ENCODE peak calls at places on chromosomes 16 and 17, in eight cellular contexts. One of them, this sample, is unnamed.

GRCh38 chr16:21265104-21265825 is 12.8 kb downstream of the CRYM start:
- DNase-seq in neural progenitor cell: no peak
- DNase-seq in D341Med: no peak
- DNase-seq in stimulated activated CD8-positive, alpha-beta memory T cell treated with anti-CD3 and anti-CD28 coated beads, Interleukin-4, amount 100 ng/mL, for 1 hour: no peak
- DNase-seq in kidney tubule cell: peak; percentile 86
- DNase-seq in kidney glomerular epithelial cell: peak; percentile 49
- DNase-seq in activated T-helper 9 cell treated with anti-CD3 and anti-CD28 coated beads, Interleukin-2, amount 50 U/mL, for 16 hours: no peak
- DNase-seq in amniotic stem cell: no peak
- DNase-seq in this sample: peak; percentile 91

GRCh38 chr17:47821424-47822379 is at the start of gene OSBPL7:
- DNase-seq in neural progenitor cell: peak; percentile 79
- DNase-seq in D341Med: peak; percentile 94
- DNase-seq in stimulated activated CD8-positive, alpha-beta memory T cell treated with anti-CD3 and anti-CD28 coated beads, Interleukin-4, amount 100 ng/mL, for 1 hour: peak; percentile 67
- DNase-seq in kidney tubule cell: peak; percentile 92
- DNase-seq in kidney glomerular epithelial cell: peak; percentile 87
- DNase-seq in activated T-helper 9 cell treated with anti-CD3 and anti-CD28 coated beads, Interleukin-2, amount 50 U/mL, for 16 hours: peak; percentile 57
- DNase-seq in amniotic stem cell: peak; percentile 63
- DNase-seq in this sample: peak; percentile 93

GRCh38 chr17:64687959-64688358 is 25.9 kb upstream of the SMURF2 start:
- DNase-seq in neural progenitor cell: no peak
- DNase-seq in D341Med: no peak
- DNase-seq in stimulated activated CD8-positive, alpha-beta memory T cell treated with anti-CD3 and anti-CD28 coated beads, Interleukin-4, amount 100 ng/mL, for 1 hour: no peak
- DNase-seq in kidney tubule cell: peak; percentile 64
- DNase-seq in kidney glomerular epithelial cell: no peak
- DNase-seq in activated T-helper 9 cell treated with anti-CD3 and anti-CD28 coated beads, Interleukin-2, amount 50 U/mL, for 16 hours: no peak
- DNase-seq in amniotic stem cell: no peak
- DNase-seq in this sample: no peak

GRCh38 chr17:35541434-35541833 is 4.0 kb upstream of the SLFN12L start:
- DNase-seq in neural progenitor cell: no peak
- DNase-seq in D341Med: no peak
- DNase-seq in stimulated activated CD8-positive, alpha-beta memory T cell treated with anti-CD3 and anti-CD28 coated beads, Interleukin-4, amount 100 ng/mL, for 1 hour: no peak
- DNase-seq in kidney tubule cell: no peak
- DNase-seq in kidney glomerular epithelial cell: no peak
- DNase-seq in activated T-helper 9 cell treated with anti-CD3 and anti-CD28 coated beads, Interleukin-2, amount 50 U/mL, for 16 hours: no peak
- DNase-seq in amniotic stem cell: no peak
- DNase-seq in this sample: no peak

GRCh38 chr17:8818654-8819330 is 19.6 kb upstream of the MFSD6L start:
- DNase-seq in neural progenitor cell: no peak
- DNase-seq in D341Med: no peak
- DNase-seq in stimulated activated CD8-positive, alpha-beta memory T cell treated with anti-CD3 and anti-CD28 coated beads, Interleukin-4, amount 100 ng/mL, for 1 hour: no peak
- DNase-seq in kidney tubule cell: no peak
- DNase-seq in kidney glomerular epithelial cell: no peak
- DNase-seq in activated T-helper 9 cell treated with anti-CD3 and anti-CD28 coated beads, Interleukin-2, amount 50 U/mL, for 16 hours: no peak
- DNase-seq in amniotic stem cell: no peak
- DNase-seq in this sample: no peak

GRCh38 chr16:57514371-57514770 is 22.0 kb downstream of the CCDC102A start:
- DNase-seq in neural progenitor cell: no peak
- DNase-seq in D341Med: no peak
- DNase-seq in stimulated activated CD8-positive, alpha-beta memory T cell treated with anti-CD3 and anti-CD28 coated beads, Interleukin-4, amount 100 ng/mL, for 1 hour: no peak
- DNase-seq in kidney tubule cell: no peak
- DNase-seq in kidney glomerular epithelial cell: no peak
- DNase-seq in activated T-helper 9 cell treated with anti-CD3 and anti-CD28 coated beads, Interleukin-2, amount 50 U/mL, for 16 hours: no peak
- DNase-seq in amniotic stem cell: no peak
- DNase-seq in this sample: no peak

GRCh38 chr17:58002154-58002553 is 4.9 kb downstream of the SRSF1 start:
- DNase-seq in neural progenitor cell: no peak
- DNase-seq in D341Med: no peak
- DNase-seq in stimulated activated CD8-positive, alpha-beta memory T cell treated with anti-CD3 and anti-CD28 coated beads, Interleukin-4, amount 100 ng/mL, for 1 hour: no peak
- DNase-seq in kidney tubule cell: no peak
- DNase-seq in kidney glomerular epithelial cell: no peak
- DNase-seq in activated T-helper 9 cell treated with anti-CD3 and anti-CD28 coated beads, Interleukin-2, amount 50 U/mL, for 16 hours: no peak
- DNase-seq in amniotic stem cell: no peak
- DNase-seq in this sample: no peak

GRCh38 chr17:74393323-74393942 is 26.1 kb downstream of the GPR142 start:
- DNase-seq in neural progenitor cell: no peak
- DNase-seq in D341Med: no peak
- DNase-seq in stimulated activated CD8-positive, alpha-beta memory T cell treated with anti-CD3 and anti-CD28 coated beads, Interleukin-4, amount 100 ng/mL, for 1 hour: no peak
- DNase-seq in kidney tubule cell: no peak
- DNase-seq in kidney glomerular epithelial cell: no peak
- DNase-seq in activated T-helper 9 cell treated with anti-CD3 and anti-CD28 coated beads, Interleukin-2, amount 50 U/mL, for 16 hours: no peak
- DNase-seq in amniotic stem cell: no peak
- DNase-seq in this sample: no peak

GRCh38 chr16:49699718-49700117 is 156.2 kb downstream of the ZNF423 start:
- DNase-seq in neural progenitor cell: no peak
- DNase-seq in D341Med: no peak
- DNase-seq in stimulated activated CD8-positive, alpha-beta memory T cell treated with anti-CD3 and anti-CD28 coated beads, Interleukin-4, amount 100 ng/mL, for 1 hour: no peak
- DNase-seq in kidney tubule cell: no peak
- DNase-seq in kidney glomerular epithelial cell: no peak
- DNase-seq in activated T-helper 9 cell treated with anti-CD3 and anti-CD28 coated beads, Interleukin-2, amount 50 U/mL, for 16 hours: no peak
- DNase-seq in amniotic stem cell: no peak
- DNase-seq in this sample: no peak

GRCh38 chr16:58883131-58883530 is 149.0 kb upstream of the GOT2 start:
- DNase-seq in neural progenitor cell: no peak
- DNase-seq in D341Med: no peak
- DNase-seq in stimulated activated CD8-positive, alpha-beta memory T cell treated with anti-CD3 and anti-CD28 coated beads, Interleukin-4, amount 100 ng/mL, for 1 hour: no peak
- DNase-seq in kidney tubule cell: no peak
- DNase-seq in kidney glomerular epithelial cell: no peak
- DNase-seq in activated T-helper 9 cell treated with anti-CD3 and anti-CD28 coated beads, Interleukin-2, amount 50 U/mL, for 16 hours: no peak
- DNase-seq in amniotic stem cell: no peak
- DNase-seq in this sample: no peak

GRCh38 chr16:20868890-20869289 is 31.3 kb downstream of the DCUN1D3 start:
- DNase-seq in neural progenitor cell: peak; percentile 16
- DNase-seq in D341Med: no peak
- DNase-seq in stimulated activated CD8-positive, alpha-beta memory T cell treated with anti-CD3 and anti-CD28 coated beads, Interleukin-4, amount 100 ng/mL, for 1 hour: no peak
- DNase-seq in kidney tubule cell: peak; percentile 47
- DNase-seq in kidney glomerular epithelial cell: no peak
- DNase-seq in activated T-helper 9 cell treated with anti-CD3 and anti-CD28 coated beads, Interleukin-2, amount 50 U/mL, for 16 hours: no peak
- DNase-seq in amniotic stem cell: no peak
- DNase-seq in this sample: peak; percentile 55

GRCh38 chr16:67301080-67301757 is 21.9 kb downstream of the PLEKHG4 start:
- DNase-seq in neural progenitor cell: no peak
- DNase-seq in D341Med: no peak
- DNase-seq in stimulated activated CD8-positive, alpha-beta memory T cell treated with anti-CD3 and anti-CD28 coated beads, Interleukin-4, amount 100 ng/mL, for 1 hour: no peak
- DNase-seq in kidney tubule cell: no peak
- DNase-seq in kidney glomerular epithelial cell: no peak
- DNase-seq in activated T-helper 9 cell treated with anti-CD3 and anti-CD28 coated beads, Interleukin-2, amount 50 U/mL, for 16 hours: no peak
- DNase-seq in amniotic stem cell: no peak
- DNase-seq in this sample: no peak

GRCh38 chr16:6682142-6682811 is 650.4 kb upstream of the RBFOX1 start:
- DNase-seq in neural progenitor cell: peak; percentile 82
- DNase-seq in D341Med: peak; percentile 68
- DNase-seq in stimulated activated CD8-positive, alpha-beta memory T cell treated with anti-CD3 and anti-CD28 coated beads, Interleukin-4, amount 100 ng/mL, for 1 hour: no peak
- DNase-seq in kidney tubule cell: peak; percentile 42
- DNase-seq in kidney glomerular epithelial cell: no peak
- DNase-seq in activated T-helper 9 cell treated with anti-CD3 and anti-CD28 coated beads, Interleukin-2, amount 50 U/mL, for 16 hours: no peak
- DNase-seq in amniotic stem cell: no peak
- DNase-seq in this sample: peak; percentile 51

GRCh38 chr17:732788-733720 is 658 bp downstream of the TLCD3A start:
- DNase-seq in neural progenitor cell: peak; percentile 68
- DNase-seq in D341Med: no peak
- DNase-seq in stimulated activated CD8-positive, alpha-beta memory T cell treated with anti-CD3 and anti-CD28 coated beads, Interleukin-4, amount 100 ng/mL, for 1 hour: no peak
- DNase-seq in kidney tubule cell: peak; percentile 82
- DNase-seq in kidney glomerular epithelial cell: peak; percentile 46
- DNase-seq in activated T-helper 9 cell treated with anti-CD3 and anti-CD28 coated beads, Interleukin-2, amount 50 U/mL, for 16 hours: peak; percentile 9
- DNase-seq in amniotic stem cell: no peak
- DNase-seq in this sample: peak; percentile 55

GRCh38 chr16:77763994-77764393 is 24.4 kb upstream of the VAT1L start:
- DNase-seq in neural progenitor cell: no peak
- DNase-seq in D341Med: no peak
- DNase-seq in stimulated activated CD8-positive, alpha-beta memory T cell treated with anti-CD3 and anti-CD28 coated beads, Interleukin-4, amount 100 ng/mL, for 1 hour: no peak
- DNase-seq in kidney tubule cell: peak; percentile 11
- DNase-seq in kidney glomerular epithelial cell: no peak
- DNase-seq in activated T-helper 9 cell treated with anti-CD3 and anti-CD28 coated beads, Interleukin-2, amount 50 U/mL, for 16 hours: no peak
- DNase-seq in amniotic stem cell: no peak
- DNase-seq in this sample: no peak

GRCh38 chr17:82309656-82310570 is 7.5 kb downstream of the CD7 start:
- DNase-seq in neural progenitor cell: no peak
- DNase-seq in D341Med: no peak
- DNase-seq in stimulated activated CD8-positive, alpha-beta memory T cell treated with anti-CD3 and anti-CD28 coated beads, Interleukin-4, amount 100 ng/mL, for 1 hour: no peak
- DNase-seq in kidney tubule cell: no peak
- DNase-seq in kidney glomerular epithelial cell: no peak
- DNase-seq in activated T-helper 9 cell treated with anti-CD3 and anti-CD28 coated beads, Interleukin-2, amount 50 U/mL, for 16 hours: no peak
- DNase-seq in amniotic stem cell: no peak
- DNase-seq in this sample: no peak

GRCh38 chr17:1511290-1511689 is 5.1 kb downstream of the INPP5K start:
- DNase-seq in neural progenitor cell: no peak
- DNase-seq in D341Med: no peak
- DNase-seq in stimulated activated CD8-positive, alpha-beta memory T cell treated with anti-CD3 and anti-CD28 coated beads, Interleukin-4, amount 100 ng/mL, for 1 hour: no peak
- DNase-seq in kidney tubule cell: no peak
- DNase-seq in kidney glomerular epithelial cell: no peak
- DNase-seq in activated T-helper 9 cell treated with anti-CD3 and anti-CD28 coated beads, Interleukin-2, amount 50 U/mL, for 16 hours: no peak
- DNase-seq in amniotic stem cell: no peak
- DNase-seq in this sample: no peak

GRCh38 chr17:74466111-74466784 is at the start of gene CD300A:
- DNase-seq in neural progenitor cell: no peak
- DNase-seq in D341Med: no peak
- DNase-seq in stimulated activated CD8-positive, alpha-beta memory T cell treated with anti-CD3 and anti-CD28 coated beads, Interleukin-4, amount 100 ng/mL, for 1 hour: no peak
- DNase-seq in kidney tubule cell: no peak
- DNase-seq in kidney glomerular epithelial cell: no peak
- DNase-seq in activated T-helper 9 cell treated with anti-CD3 and anti-CD28 coated beads, Interleukin-2, amount 50 U/mL, for 16 hours: no peak
- DNase-seq in amniotic stem cell: no peak
- DNase-seq in this sample: no peak

GRCh38 chr17:31820691-31821435 is 38.2 kb downstream of the COPRS start:
- DNase-seq in neural progenitor cell: no peak
- DNase-seq in D341Med: no peak
- DNase-seq in stimulated activated CD8-positive, alpha-beta memory T cell treated with anti-CD3 and anti-CD28 coated beads, Interleukin-4, amount 100 ng/mL, for 1 hour: no peak
- DNase-seq in kidney tubule cell: no peak
- DNase-seq in kidney glomerular epithelial cell: no peak
- DNase-seq in activated T-helper 9 cell treated with anti-CD3 and anti-CD28 coated beads, Interleukin-2, amount 50 U/mL, for 16 hours: no peak
- DNase-seq in amniotic stem cell: no peak
- DNase-seq in this sample: no peak

GRCh38 chr17:43994272-43995149 is 9.9 kb upstream of the NAGS start:
- DNase-seq in neural progenitor cell: peak; percentile 86
- DNase-seq in D341Med: peak; percentile 95
- DNase-seq in stimulated activated CD8-positive, alpha-beta memory T cell treated with anti-CD3 and anti-CD28 coated beads, Interleukin-4, amount 100 ng/mL, for 1 hour: peak; percentile 46
- DNase-seq in kidney tubule cell: peak; percentile 62
- DNase-seq in kidney glomerular epithelial cell: peak; percentile 22
- DNase-seq in activated T-helper 9 cell treated with anti-CD3 and anti-CD28 coated beads, Interleukin-2, amount 50 U/mL, for 16 hours: peak; percentile 55
- DNase-seq in amniotic stem cell: peak; percentile 24
- DNase-seq in this sample: peak; percentile 64

GRCh38 chr17:50206604-50207293 is 5.3 kb upstream of the COL1A1 start:
- DNase-seq in neural progenitor cell: peak; percentile 85
- DNase-seq in D341Med: peak; percentile 59
- DNase-seq in stimulated activated CD8-positive, alpha-beta memory T cell treated with anti-CD3 and anti-CD28 coated beads, Interleukin-4, amount 100 ng/mL, for 1 hour: no peak
- DNase-seq in kidney tubule cell: no peak
- DNase-seq in kidney glomerular epithelial cell: no peak
- DNase-seq in activated T-helper 9 cell treated with anti-CD3 and anti-CD28 coated beads, Interleukin-2, amount 50 U/mL, for 16 hours: no peak
- DNase-seq in amniotic stem cell: no peak
- DNase-seq in this sample: no peak

GRCh38 chr16:2523801-2524231 is 3.6 kb downstream of the AMDHD2 start:
- DNase-seq in neural progenitor cell: no peak
- DNase-seq in D341Med: peak; percentile 5
- DNase-seq in stimulated activated CD8-positive, alpha-beta memory T cell treated with anti-CD3 and anti-CD28 coated beads, Interleukin-4, amount 100 ng/mL, for 1 hour: no peak
- DNase-seq in kidney tubule cell: no peak
- DNase-seq in kidney glomerular epithelial cell: no peak
- DNase-seq in activated T-helper 9 cell treated with anti-CD3 and anti-CD28 coated beads, Interleukin-2, amount 50 U/mL, for 16 hours: no peak
- DNase-seq in amniotic stem cell: no peak
- DNase-seq in this sample: no peak

GRCh38 chr17:57009737-57010445 is 32.0 kb downstream of the SCPEP1 start:
- DNase-seq in neural progenitor cell: peak; percentile 69
- DNase-seq in D341Med: peak; percentile 81
- DNase-seq in stimulated activated CD8-positive, alpha-beta memory T cell treated with anti-CD3 and anti-CD28 coated beads, Interleukin-4, amount 100 ng/mL, for 1 hour: peak; percentile 18
- DNase-seq in kidney tubule cell: peak; percentile 55
- DNase-seq in kidney glomerular epithelial cell: peak; percentile 42
- DNase-seq in activated T-helper 9 cell treated with anti-CD3 and anti-CD28 coated beads, Interleukin-2, amount 50 U/mL, for 16 hours: peak; percentile 14
- DNase-seq in amniotic stem cell: peak; percentile 42
- DNase-seq in this sample: peak; percentile 64

GRCh38 chr17:15154618-15155017 is 110.5 kb downstream of the PMP22 start:
- DNase-seq in neural progenitor cell: no peak
- DNase-seq in D341Med: no peak
- DNase-seq in stimulated activated CD8-positive, alpha-beta memory T cell treated with anti-CD3 and anti-CD28 coated beads, Interleukin-4, amount 100 ng/mL, for 1 hour: no peak
- DNase-seq in kidney tubule cell: no peak
- DNase-seq in kidney glomerular epithelial cell: no peak
- DNase-seq in activated T-helper 9 cell treated with anti-CD3 and anti-CD28 coated beads, Interleukin-2, amount 50 U/mL, for 16 hours: no peak
- DNase-seq in amniotic stem cell: no peak
- DNase-seq in this sample: no peak

GRCh38 chr16:55661842-55662479 is 6.2 kb downstream of the SLC6A2 start:
- DNase-seq in neural progenitor cell: no peak
- DNase-seq in D341Med: no peak
- DNase-seq in stimulated activated CD8-positive, alpha-beta memory T cell treated with anti-CD3 and anti-CD28 coated beads, Interleukin-4, amount 100 ng/mL, for 1 hour: no peak
- DNase-seq in kidney tubule cell: no peak
- DNase-seq in kidney glomerular epithelial cell: no peak
- DNase-seq in activated T-helper 9 cell treated with anti-CD3 and anti-CD28 coated beads, Interleukin-2, amount 50 U/mL, for 16 hours: no peak
- DNase-seq in amniotic stem cell: peak; percentile 35
- DNase-seq in this sample: no peak

This sample was measured in ACHN.